ENCODE peak calls at places on chromosomes 5 and 9, in six cellular contexts. One of them, this sample, is unnamed.

GRCh38 chr5:123813937-123814624 is 302.1 kb downstream of the CSNK1G3 start:
- DNase-seq in COR-L47: peak; percentile 34
- DNase-seq in naive B cell: no peak
- DNase-seq in activated gamma-delta T cell treated with anti-CD3 and anti-CD28 coated beads, Interleukin-2, amount 50 U/mL, for 16 hours: no peak
- DNase-seq in NCI-H774: peak; percentile 96
- DNase-seq in EL: peak; percentile 93
- DNase-seq in this sample: no peak

GRCh38 chr9:25602366-25603044 is 75.7 kb downstream of the TUSC1 start:
- DNase-seq in COR-L47: no peak
- DNase-seq in naive B cell: no peak
- DNase-seq in EL: no peak
- DNase-seq in activated gamma-delta T cell treated with anti-CD3 and anti-CD28 coated beads, Interleukin-2, amount 50 U/mL, for 16 hours: no peak
- DNase-seq in NCI-H774: no peak
- DNase-seq in this sample: no peak

GRCh38 chr9:16275795-16276624 is 594.5 kb downstream of the BNC2 start:
- DNase-seq in naive B cell: no peak
- DNase-seq in EL: no peak
- DNase-seq in NCI-H774: no peak
- DNase-seq in COR-L47: no peak
- DNase-seq in activated gamma-delta T cell treated with anti-CD3 and anti-CD28 coated beads, Interleukin-2, amount 50 U/mL, for 16 hours: no peak
- DNase-seq in this sample: no peak

GRCh38 chr5:101045689-101046088 is 142.6 kb upstream of the ST8SIA4 start:
- DNase-seq in naive B cell: peak; percentile 11
- DNase-seq in activated gamma-delta T cell treated with anti-CD3 and anti-CD28 coated beads, Interleukin-2, amount 50 U/mL, for 16 hours: no peak
- DNase-seq in COR-L47: no peak
- DNase-seq in EL: no peak
- DNase-seq in NCI-H774: no peak
- DNase-seq in this sample: no peak

GRCh38 chr5:61029456-61030162 is 84.6 kb downstream of the NDUFAF2 start:
- DNase-seq in EL: no peak
- DNase-seq in activated gamma-delta T cell treated with anti-CD3 and anti-CD28 coated beads, Interleukin-2, amount 50 U/mL, for 16 hours: no peak
- DNase-seq in COR-L47: no peak
- DNase-seq in naive B cell: no peak
- DNase-seq in NCI-H774: no peak
- DNase-seq in this sample: no peak

GRCh38 chr5:32542216-32543059 is 42.9 kb upstream of the SUB1 start:
- DNase-seq in naive B cell: no peak
- DNase-seq in COR-L47: no peak
- DNase-seq in NCI-H774: no peak
- DNase-seq in EL: peak; percentile 58
- DNase-seq in activated gamma-delta T cell treated with anti-CD3 and anti-CD28 coated beads, Interleukin-2, amount 50 U/mL, for 16 hours: no peak
- DNase-seq in this sample: no peak

GRCh38 chr5:98307811-98308210 is 465.7 kb upstream of the RGMB start:
- DNase-seq in naive B cell: no peak
- DNase-seq in EL: peak; percentile 88
- DNase-seq in COR-L47: no peak
- DNase-seq in NCI-H774: no peak
- DNase-seq in activated gamma-delta T cell treated with anti-CD3 and anti-CD28 coated beads, Interleukin-2, amount 50 U/mL, for 16 hours: no peak
- DNase-seq in this sample: no peak

GRCh38 chr9:84670106-84670800 is 724 bp downstream of the NTRK2 start:
- DNase-seq in naive B cell: no peak
- DNase-seq in EL: no peak
- DNase-seq in NCI-H774: no peak
- DNase-seq in COR-L47: no peak
- DNase-seq in activated gamma-delta T cell treated with anti-CD3 and anti-CD28 coated beads, Interleukin-2, amount 50 U/mL, for 16 hours: no peak
- DNase-seq in this sample: no peak

GRCh38 chr5:16713386-16713928 is 96.7 kb upstream of the RETREG1 start:
- DNase-seq in naive B cell: no peak
- DNase-seq in COR-L47: peak; percentile 61
- DNase-seq in EL: no peak
- DNase-seq in NCI-H774: peak; percentile 71
- DNase-seq in activated gamma-delta T cell treated with anti-CD3 and anti-CD28 coated beads, Interleukin-2, amount 50 U/mL, for 16 hours: no peak
- DNase-seq in this sample: no peak

GRCh38 chr9:84519486-84519885 is 150.0 kb upstream of the NTRK2 start:
- DNase-seq in activated gamma-delta T cell treated with anti-CD3 and anti-CD28 coated beads, Interleukin-2, amount 50 U/mL, for 16 hours: no peak
- DNase-seq in COR-L47: no peak
- DNase-seq in NCI-H774: no peak
- DNase-seq in EL: no peak
- DNase-seq in naive B cell: no peak
- DNase-seq in this sample: no peak

GRCh38 chr5:150999704-151000452 is 20.5 kb upstream of the GPX3 start:
- DNase-seq in COR-L47: peak; percentile 72
- DNase-seq in naive B cell: no peak
- DNase-seq in activated gamma-delta T cell treated with anti-CD3 and anti-CD28 coated beads, Interleukin-2, amount 50 U/mL, for 16 hours: no peak
- DNase-seq in EL: no peak
- DNase-seq in NCI-H774: no peak
- DNase-seq in this sample: no peak

GRCh38 chr9:79610019-79610760 is 38.4 kb downstream of the TLE4 start:
- DNase-seq in activated gamma-delta T cell treated with anti-CD3 and anti-CD28 coated beads, Interleukin-2, amount 50 U/mL, for 16 hours: no peak
- DNase-seq in EL: peak; percentile 80
- DNase-seq in naive B cell: no peak
- DNase-seq in NCI-H774: no peak
- DNase-seq in COR-L47: peak; percentile 18
- DNase-seq in this sample: no peak

GRCh38 chr9:63816742-63817621 is 1468.0 kb downstream of the FOXD4L5 start:
- DNase-seq in activated gamma-delta T cell treated with anti-CD3 and anti-CD28 coated beads, Interleukin-2, amount 50 U/mL, for 16 hours: peak; percentile 54
- DNase-seq in EL: peak; percentile 90
- DNase-seq in NCI-H774: no peak
- DNase-seq in naive B cell: peak; percentile 42
- DNase-seq in COR-L47: no peak
- DNase-seq in this sample: peak; percentile 36

GRCh38 chr5:125346316-125346715 is 599.9 kb upstream of the ZNF608 start:
- DNase-seq in activated gamma-delta T cell treated with anti-CD3 and anti-CD28 coated beads, Interleukin-2, amount 50 U/mL, for 16 hours: no peak
- DNase-seq in NCI-H774: no peak
- DNase-seq in naive B cell: no peak
- DNase-seq in COR-L47: no peak
- DNase-seq in EL: no peak
- DNase-seq in this sample: no peak

GRCh38 chr9:123322771-123323481 is 33.1 kb upstream of the CRB2 start:
- DNase-seq in activated gamma-delta T cell treated with anti-CD3 and anti-CD28 coated beads, Interleukin-2, amount 50 U/mL, for 16 hours: peak; percentile 30
- DNase-seq in COR-L47: no peak
- DNase-seq in NCI-H774: no peak
- DNase-seq in naive B cell: peak; percentile 78
- DNase-seq in EL: no peak
- DNase-seq in this sample: peak; percentile 13

GRCh38 chr5:54062958-54063357 is 247.4 kb downstream of the ARL15 start:
- DNase-seq in activated gamma-delta T cell treated with anti-CD3 and anti-CD28 coated beads, Interleukin-2, amount 50 U/mL, for 16 hours: no peak
- DNase-seq in naive B cell: no peak
- DNase-seq in NCI-H774: no peak
- DNase-seq in EL: peak; percentile 91
- DNase-seq in COR-L47: no peak
- DNase-seq in this sample: no peak

GRCh38 chr9:133307271-133307670 is 28.7 kb downstream of the SURF6 start:
- DNase-seq in naive B cell: no peak
- DNase-seq in NCI-H774: no peak
- DNase-seq in COR-L47: no peak
- DNase-seq in activated gamma-delta T cell treated with anti-CD3 and anti-CD28 coated beads, Interleukin-2, amount 50 U/mL, for 16 hours: no peak
- DNase-seq in EL: no peak
- DNase-seq in this sample: no peak

GRCh38 chr5:159552751-159553150 is 222.5 kb upstream of the IL12B start:
- DNase-seq in EL: peak; percentile 45
- DNase-seq in COR-L47: no peak
- DNase-seq in NCI-H774: no peak
- DNase-seq in naive B cell: no peak
- DNase-seq in activated gamma-delta T cell treated with anti-CD3 and anti-CD28 coated beads, Interleukin-2, amount 50 U/mL, for 16 hours: no peak
- DNase-seq in this sample: no peak

GRCh38 chr5:135206862-135207261 is 172.8 kb upstream of the PITX1 start:
- DNase-seq in NCI-H774: no peak
- DNase-seq in COR-L47: no peak
- DNase-seq in activated gamma-delta T cell treated with anti-CD3 and anti-CD28 coated beads, Interleukin-2, amount 50 U/mL, for 16 hours: no peak
- DNase-seq in EL: no peak
- DNase-seq in naive B cell: no peak
- DNase-seq in this sample: no peak